ENCODE peak calls at places on chromosomes 16 and 17, in eight cellular contexts. Y, P, J, E, V, F, Q and G are unnamed samples.

GRCh38 chr17:81401727-81402529 is 6.7 kb downstream of the BAHCC1 start:
- DNase-seq in P (no peak), V (no peak), E (no peak), J (no peak), Q (no peak), Y (no peak), F (no peak), G (no peak)

GRCh38 chr17:54968259-54968953 is at the start of the genes COX11 and STXBP4:
- DNase-seq in V (peak; percentile 96), Q (peak; percentile 87), Y (peak; percentile 96), F (peak; percentile 92), P (peak; percentile 88), J (peak; percentile 97), E (peak; percentile 91), G (peak; percentile 94)

GRCh38 chr16:57091990-57092785 is at the start of gene CPNE2:
- DNase-seq in Y (peak; percentile 58), F (no peak), J (peak; percentile 90), E (no peak), V (no peak), Q (peak; percentile 78), P (no peak), G (no peak)

GRCh38 chr16:84737658-84738057 is 37.9 kb downstream of the USP10 start:
- DNase-seq in E (peak; percentile 74), Q (no peak), F (peak; percentile 85), Y (no peak), J (peak; percentile 70), P (no peak), V (no peak), G (peak; percentile 73)

GRCh38 chr16:67158637-67159600 is 790 bp downstream of the TRADD start:
- DNase-seq in F (no peak), P (peak; percentile 70), V (no peak), J (peak; percentile 83), Y (peak; percentile 93), E (no peak), Q (no peak), G (no peak)

GRCh38 chr17:64155751-64156544 is 26.0 kb upstream of the ERN1 start:
- DNase-seq in Y (no peak), E (no peak), J (no peak), Q (peak; percentile 19), P (no peak), F (peak; percentile 22), V (no peak), G (no peak)

GRCh38 chr17:19332371-19333131 is 30.0 kb downstream of the B9D1 start:
- DNase-seq in V (no peak), Q (no peak), J (peak; percentile 56), F (no peak), Y (no peak), P (no peak), E (no peak), G (no peak)

GRCh38 chr17:61593404-61593803 is 2.4 kb upstream of the NACA2 start:
- DNase-seq in F (no peak), J (no peak), V (no peak), P (no peak), Y (no peak), Q (peak; percentile 8), E (no peak), G (no peak)

GRCh38 chr16:68668266-68668665 is 23.2 kb downstream of the CDH3 start:
- DNase-seq in V (no peak), E (no peak), Y (peak; percentile 27), P (no peak), F (no peak), Q (no peak), J (no peak), G (no peak)

GRCh38 chr17:80002242-80002641 is 33.4 kb downstream of the TBC1D16 start:
- DNase-seq in P (no peak), F (no peak), E (no peak), Y (no peak), V (no peak), Q (no peak), J (no peak), G (no peak)

GRCh38 chr16:769201-769769 is 8.8 kb downstream of the MSLN start:
- DNase-seq in Q (no peak), Y (no peak), E (no peak), P (no peak), F (no peak), J (no peak), V (no peak), G (no peak)

GRCh38 chr16:79265701-79266100 is 334.8 kb downstream of the MAF start:
- DNase-seq in P (no peak), F (no peak), Y (no peak), V (no peak), Q (no peak), J (no peak), E (no peak), G (no peak)

GRCh38 chr16:2586241-2586640 is 48.4 kb downstream of the PDPK1 start:
- DNase-seq in J (peak; percentile 52), Q (no peak), V (no peak), F (no peak), P (no peak), E (no peak), Y (no peak), G (no peak)

GRCh38 chr16:69443809-69444611 is 19.6 kb downstream of the CYB5B start:
- DNase-seq in V (no peak), E (no peak), Q (no peak), P (no peak), J (no peak), Y (peak; percentile 53), F (no peak), G (no peak)

GRCh38 chr17:17107891-17108680 is 65.8 kb downstream of the MPRIP start:
- DNase-seq in J (no peak), P (no peak), E (no peak), F (no peak), Y (no peak), V (no peak), Q (no peak), G (no peak)

GRCh38 chr17:60817187-60817586 is 139.5 kb downstream of the BCAS3 start:
- DNase-seq in J (no peak), F (no peak), Q (no peak), P (no peak), V (peak; percentile 72), Y (no peak), E (no peak), G (no peak)

GRCh38 chr17:6797718-6798351 is 21.8 kb downstream of the FBXO39 start:
- DNase-seq in F (no peak), E (peak; percentile 14), P (no peak), Y (no peak), V (peak; percentile 31), J (no peak), Q (no peak), G (no peak)

GRCh38 chr16:68823401-68823800 is 19.9 kb upstream of the TANGO6 start:
- DNase-seq in V (peak; percentile 67), E (no peak), J (no peak), Y (no peak), P (no peak), Q (no peak), F (no peak), G (no peak)

GRCh38 chr17:40373999-40374398 is 9.5 kb upstream of the GJD3 start:
- DNase-seq in V (no peak), E (no peak), Q (no peak), J (no peak), F (no peak), Y (no peak), P (no peak), G (no peak)

GRCh38 chr17:34275881-34276280 is 5.9 kb downstream of the CCL7 start:
- DNase-seq in Y (no peak), J (no peak), F (peak; percentile 41), P (no peak), Q (no peak), V (peak; percentile 92), E (peak; percentile 36), G (no peak)

GRCh38 chr16:20166531-20167235 is 93.0 kb upstream of the GPR139 start:
- DNase-seq in Q (no peak), V (no peak), Y (no peak), F (no peak), E (no peak), P (no peak), J (no peak), G (no peak)

GRCh38 chr17:58187675-58188074 is 4.9 kb upstream of the EPX start:
- DNase-seq in E (no peak), J (no peak), P (no peak), Y (no peak), V (no peak), Q (no peak), F (no peak), G (no peak)

GRCh38 chr17:60604686-60605334 is 4.8 kb downstream of the PPM1D start:
- DNase-seq in J (no peak), P (no peak), E (no peak), Y (no peak), F (no peak), Q (no peak), V (no peak), G (no peak)

GRCh38 chr17:49497147-49498036 is 2.3 kb downstream of the NGFR start:
- DNase-seq in P (no peak), J (no peak), F (peak; percentile 39), E (no peak), V (no peak), Y (peak; percentile 23), Q (peak; percentile 88), G (peak; percentile 42)